ENCODE peak calls at places on chromosome 12, in six cellular contexts. R, S, L, K, J and C are unnamed samples.
A peak's percentile ranks its signal among the peaks of the same experiment; 100 is the strongest.

GRCh38 chr12:10136637-10137205 is 6.7 kb upstream of the CLEC7A start:
- DNase-seq in R (peak; percentile 69), S (no peak), L (no peak), K (no peak), J (no peak), C (no peak)

GRCh38 chr12:69792533-69792932 is 32.5 kb upstream of the MYRFL start:
- DNase-seq in R (no peak), S (no peak), L (no peak), K (no peak), J (no peak), C (no peak)

GRCh38 chr12:131365821-131366260 is 345.0 kb upstream of the SFSWAP start:
- DNase-seq in R (no peak), S (no peak), L (no peak), K (no peak), J (no peak), C (no peak)

GRCh38 chr12:5200276-5201087 is 156.8 kb downstream of the KCNA5 start:
- DNase-seq in R (peak; percentile 52), S (peak; percentile 70), L (peak; percentile 20), K (peak; percentile 39), J (peak; percentile 60), C (no peak)

GRCh38 chr12:122064780-122065588 is 13.6 kb upstream of the MLXIP start:
- DNase-seq in R (peak; percentile 92), S (no peak), L (peak; percentile 91), K (no peak), J (no peak), C (peak; percentile 63)

GRCh38 chr12:39236994-39237393 is 205.9 kb downstream of the KIF21A start:
- DNase-seq in R (peak; percentile 76), S (no peak), L (peak; percentile 4), K (no peak), J (no peak), C (no peak)

GRCh38 chr12:58776144-58776543 is 144.2 kb downstream of the LRIG3 start:
- DNase-seq in R (no peak), S (no peak), L (no peak), K (no peak), J (no peak), C (no peak)

GRCh38 chr12:69875416-69875815 is 50.4 kb downstream of the MYRFL start:
- DNase-seq in R (no peak), S (no peak), L (no peak), K (no peak), J (no peak), C (no peak)

GRCh38 chr12:75820848-75821578 is 210.6 kb downstream of the PHLDA1 start:
- DNase-seq in R (peak; percentile 92), S (no peak), L (peak; percentile 53), K (no peak), J (no peak), C (peak; percentile 95)

GRCh38 chr12:55666508-55666907 is 29.8 kb downstream of the OR10P1 start:
- DNase-seq in R (no peak), S (no peak), L (no peak), K (no peak), J (no peak), C (no peak)

GRCh38 chr12:34402228-34402898 is 380.1 kb downstream of the ALG10 start:
- DNase-seq in R (no peak), S (peak; percentile 52), L (no peak), K (no peak), J (no peak), C (no peak)

GRCh38 chr12:124555168-124555928 is 12.1 kb downstream of the NCOR2 start:
- DNase-seq in R (no peak), S (no peak), L (no peak), K (no peak), J (no peak), C (no peak)

GRCh38 chr12:95316798-95317197 is 99.2 kb downstream of the VEZT start:
- DNase-seq in R (no peak), S (no peak), L (no peak), K (no peak), J (no peak), C (no peak)

GRCh38 chr12:65123435-65124063 is 2.4 kb upstream of the WIF1 start:
- DNase-seq in R (peak; percentile 34), S (no peak), L (no peak), K (peak; percentile 20), J (no peak), C (peak; percentile 9)

GRCh38 chr12:121575952-121576615 is 4.7 kb downstream of the KDM2B start:
- DNase-seq in R (peak; percentile 19), S (no peak), L (no peak), K (no peak), J (no peak), C (no peak)